ENCODE peak calls at places on chromosome 4, in five cellular contexts. I is astrocyte of the spinal cord, X is cardiac fibroblast, Y is LHCN-M2, U is transverse colon. V is an unnamed sample.

GRCh38 chr4:142818009-142818408 is 28.1 kb downstream of the INPP4B start:
- DNase-seq in I (peak), X (peak), Y (peak), U (no peak), V (no peak)

GRCh38 chr4:118353452-118353851 is 649 bp upstream of the PRSS12 start:
- DNase-seq in I (no peak), X (no peak), Y (no peak), U (no peak), V (no peak)

GRCh38 chr4:24897639-24898038 is 15.2 kb downstream of the CCDC149 start:
- DNase-seq in I (no peak), X (no peak), Y (no peak), U (no peak), V (no peak)

GRCh38 chr4:185435466-185435865 is 9.7 kb upstream of the UFSP2 start:
- DNase-seq in I (no peak), X (no peak), Y (no peak), U (no peak), V (no peak)

GRCh38 chr4:80266267-80266901 is at the start of gene FGF5:
- DNase-seq in I (peak), X (peak), Y (peak), U (peak), V (peak)

GRCh38 chr4:68175562-68176155 is 46.0 kb upstream of the TMPRSS11F start:
- DNase-seq in I (peak), X (peak), Y (peak), U (no peak), V (peak)

GRCh38 chr4:156102411-156102810 is 148.7 kb upstream of the CTSO start:
- DNase-seq in I (no peak), X (no peak), Y (no peak), U (no peak), V (no peak)

GRCh38 chr4:13907255-13907751 is 279.8 kb upstream of the BOD1L1 start:
- DNase-seq in I (peak), X (peak), Y (peak), U (no peak), V (peak)

GRCh38 chr4:154491341-154491679 is 289 bp downstream of the DCHS2 start:
- DNase-seq in I (peak), X (peak), Y (no peak), U (peak), V (no peak)

GRCh38 chr4:17958185-17958584 is 63.4 kb downstream of the LCORL start:
- DNase-seq in I (no peak), X (no peak), Y (peak), U (no peak), V (no peak)

GRCh38 chr4:103786014-103786413 is 66.2 kb upstream of the TACR3 start:
- DNase-seq in I (peak), X (peak), Y (peak), U (no peak), V (no peak)

GRCh38 chr4:137124278-137124932 is 407.9 kb downstream of the PCDH18 start:
- DNase-seq in I (peak), X (peak), Y (peak), U (no peak), V (no peak)